ENCODE peak calls at places on chromosomes 6 and 20, in eight cellular contexts. H is AG10803, E is ovary, Y is IMR-90, N is heart right ventricle, T is heart left ventricle, J is keratinocyte, S is GM12865. O is an unnamed sample.

GRCh38 chr6:161038229-161039003 is 46.8 kb downstream of the MAP3K4 start:
- DNase-seq in H (peak; percentile 97), E (peak; percentile 24), Y (peak; percentile 96), N (peak; percentile 46), T (peak; percentile 71), J (peak; percentile 82), S (peak; percentile 58), O (peak; percentile 67)

GRCh38 chr20:2142649-2143048 is 41.0 kb downstream of the STK35 start:
- DNase-seq in H (no peak), E (no peak), Y (no peak), N (peak; percentile 48), T (peak; percentile 77), J (no peak), S (no peak), O (no peak)

GRCh38 chr20:53606364-53606985 is 12.8 kb upstream of the ZNF217 start:
- DNase-seq in H (peak; percentile 79), E (peak; percentile 48), Y (peak; percentile 82), N (no peak), T (no peak), J (no peak), S (no peak), O (no peak)

GRCh38 chr20:52193133-52193532 is 1.6 kb upstream of the ZFP64 start:
- DNase-seq in H (no peak), E (no peak), Y (no peak), N (no peak), T (no peak), J (no peak), S (peak; percentile 53), O (no peak)

GRCh38 chr6:13303668-13304017 is 24.7 kb downstream of the TBC1D7 start:
- DNase-seq in H (peak; percentile 31), E (peak; percentile 76), Y (peak; percentile 81), N (peak; percentile 87), T (peak; percentile 91), J (no peak), S (peak; percentile 91), O (no peak)

GRCh38 chr6:96542702-96543101 is 20.2 kb upstream of the FHL5 start:
- DNase-seq in H (no peak), E (no peak), Y (no peak), N (no peak), T (no peak), J (no peak), S (peak; percentile 19), O (no peak)

GRCh38 chr20:11451793-11452291 is 465.9 kb upstream of the BTBD3 start:
- DNase-seq in H (peak; percentile 49), E (no peak), Y (peak; percentile 11), N (no peak), T (no peak), J (no peak), S (no peak), O (no peak)

GRCh38 chr20:9241232-9241692 is 172.4 kb downstream of the PLCB4 start:
- DNase-seq in H (peak; percentile 93), E (no peak), Y (peak; percentile 54), N (no peak), T (no peak), J (no peak), S (no peak), O (peak; percentile 61)

GRCh38 chr6:35736293-35736894 is 438 bp upstream of the ARMC12 start:
- DNase-seq in H (peak; percentile 39), E (peak; percentile 87), Y (peak; percentile 37), N (peak; percentile 77), T (peak; percentile 76), J (no peak), S (peak; percentile 82), O (no peak)

GRCh38 chr6:43914272-43915147 is 144.5 kb downstream of the VEGFA start:
- DNase-seq in H (no peak), E (no peak), Y (no peak), N (no peak), T (no peak), J (no peak), S (no peak), O (no peak)

GRCh38 chr6:18053555-18054445 is 66.4 kb upstream of the KIF13A start:
- DNase-seq in H (peak; percentile 8), E (no peak), Y (peak; percentile 6), N (no peak), T (no peak), J (no peak), S (no peak), O (no peak)

GRCh38 chr6:152983637-152984386 is 971 bp upstream of the FBXO5 start:
- DNase-seq in H (peak; percentile 76), E (peak; percentile 96), Y (peak; percentile 78), N (peak; percentile 79), T (peak; percentile 88), J (peak; percentile 65), S (peak; percentile 97), O (peak; percentile 52)
- TF ChIP-seq CTCF in H (no peak), E (no peak), Y (no peak), N (no peak), T (no peak), J (no peak), S (no peak), O (no peak)

GRCh38 chr20:4011226-4011975 is 4.0 kb downstream of the RNF24 start:
- DNase-seq in H (no peak), E (no peak), Y (peak; percentile 61), N (no peak), T (no peak), J (no peak), S (no peak), O (no peak)
- TF ChIP-seq CTCF in H (no peak), E (no peak), Y (no peak), N (no peak), T (no peak), J (no peak), S (no peak), O (no peak)

DNA sequence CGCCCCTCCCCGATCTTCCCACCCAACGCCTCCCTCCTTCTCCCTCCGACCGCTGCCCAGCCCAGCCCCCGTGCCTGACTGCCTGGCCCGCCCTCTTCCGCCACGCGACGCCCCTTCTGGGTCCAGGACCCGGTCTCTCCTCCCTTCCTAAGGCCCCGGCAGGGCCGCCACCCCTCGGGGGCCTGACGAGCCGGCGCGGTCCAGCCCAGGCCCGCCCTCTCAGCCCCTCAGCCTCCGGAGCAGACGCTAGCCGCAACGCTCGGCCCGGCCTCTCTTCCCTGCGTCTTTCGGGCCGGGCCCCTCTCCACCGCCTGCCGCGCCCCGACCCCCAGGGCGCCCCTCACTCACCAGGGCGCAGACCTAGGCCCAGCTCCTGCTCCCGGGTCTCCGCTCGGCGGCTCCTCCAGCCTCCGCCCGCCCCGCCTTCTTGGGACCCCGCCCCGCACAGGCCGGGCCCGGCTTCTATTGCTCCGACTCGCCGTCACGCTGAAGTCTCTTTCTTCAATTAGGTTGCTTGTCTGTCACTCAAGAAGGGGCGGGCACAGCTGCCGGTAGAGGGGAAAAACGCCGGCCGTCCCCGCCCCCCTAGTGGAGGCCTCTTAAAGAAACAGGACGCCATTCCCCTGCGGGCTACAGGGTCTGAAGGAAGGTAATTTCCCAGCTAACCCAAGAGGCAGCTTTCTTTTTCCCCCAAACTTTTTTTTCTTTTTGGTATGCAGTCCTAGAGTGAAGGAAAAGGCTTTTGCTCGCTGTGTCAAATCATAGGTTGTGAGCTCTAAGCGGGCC is at the start of gene ELMO2:
- DNase-seq in H (peak; percentile 95), E (peak; percentile 98), Y (peak; percentile 95), N (peak; percentile 99), T (peak; percentile 99), J (peak; percentile 69), S (peak; percentile 97), O (peak; percentile 91)
- TF ChIP-seq CTCF in H (no peak), E (no peak), Y (no peak), N (peak; percentile 32), T (peak; percentile 13), J (no peak), S (no peak), O (no peak)

GRCh38 chr6:148263010-148263409 is 79.6 kb upstream of the SASH1 start:
- DNase-seq in H (no peak), E (no peak), Y (no peak), N (no peak), T (no peak), J (peak; percentile 62), S (no peak), O (no peak)
- TF ChIP-seq CTCF in H (no peak), E (no peak), Y (no peak), N (no peak), T (no peak), J (no peak), S (no peak), O (no peak)

DNA sequence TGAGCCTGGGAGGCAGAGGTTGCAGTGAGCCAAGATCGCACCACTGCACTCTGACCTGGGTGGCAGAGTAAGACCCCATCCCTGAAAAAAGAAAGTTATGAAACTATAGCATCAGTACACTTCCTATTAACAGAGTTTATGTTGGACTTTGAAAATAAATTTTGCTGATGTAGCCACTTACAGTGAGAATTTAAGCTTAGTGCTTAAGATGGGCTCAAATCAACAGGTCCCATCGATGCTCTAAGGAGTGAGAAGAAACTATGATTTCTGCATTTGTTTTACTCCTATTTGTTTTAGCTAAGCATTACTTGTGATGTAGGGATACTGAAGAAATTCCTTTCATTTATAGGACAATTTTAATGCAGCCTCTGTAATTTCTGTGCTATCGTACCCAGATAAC is 93.3 kb upstream of the CLDN20 start:
- DNase-seq in H (no peak), E (no peak), Y (no peak), N (no peak), T (no peak), J (no peak), S (no peak), O (no peak)
- TF ChIP-seq CTCF in H (no peak), E (no peak), Y (no peak), N (no peak), T (no peak), J (no peak), S (no peak), O (no peak)

O was measured in AG09319.